ENCODE peak calls at places on chromosomes 12 and 14, in six cellular contexts. One of them, this sample, is unnamed.

GRCh38 chr12:120115692-120116442 is 686 bp downstream of the RAB35 start:
- DNase-seq in HepG2: peak; percentile 41
- DNase-seq in K562: no peak
- DNase-seq in SK-N-SH: no peak
- DNase-seq in H1: no peak
- DNase-seq in GM12878: no peak
- DNase-seq in this sample: peak; percentile 38

GRCh38 chr12:9813821-9814798 is 13.2 kb upstream of the KLRF1 start:
- DNase-seq in K562: peak; percentile 46
- DNase-seq in GM12878: peak; percentile 23
- DNase-seq in HepG2: peak; percentile 9
- DNase-seq in SK-N-SH: peak; percentile 55
- DNase-seq in H1: peak; percentile 70
- DNase-seq in this sample: no peak

GRCh38 chr12:104462931-104463339 is 6.2 kb downstream of the CHST11 start:
- DNase-seq in GM12878: peak; percentile 88
- DNase-seq in H1: no peak
- DNase-seq in SK-N-SH: no peak
- DNase-seq in K562: no peak
- DNase-seq in HepG2: no peak
- DNase-seq in this sample: no peak

GRCh38 chr12:120474092-120474960 is 4.8 kb upstream of the SRSF9 start:
- DNase-seq in HepG2: no peak
- DNase-seq in GM12878: no peak
- DNase-seq in SK-N-SH: peak; percentile 27
- DNase-seq in K562: peak; percentile 47
- DNase-seq in H1: no peak
- DNase-seq in this sample: peak; percentile 75

GRCh38 chr12:5648692-5649338 is 216.9 kb downstream of the NTF3 start:
- DNase-seq in K562: no peak
- DNase-seq in H1: peak; percentile 43
- DNase-seq in GM12878: no peak
- DNase-seq in SK-N-SH: no peak
- DNase-seq in HepG2: peak; percentile 27
- DNase-seq in this sample: no peak

GRCh38 chr14:50594577-50595316 is 34.8 kb downstream of the ATL1 start:
- DNase-seq in HepG2: peak; percentile 12
- DNase-seq in H1: no peak
- DNase-seq in K562: no peak
- DNase-seq in SK-N-SH: no peak
- DNase-seq in GM12878: no peak
- DNase-seq in this sample: no peak

GRCh38 chr14:52848626-52849025 is 57.2 kb upstream of the GNPNAT1 start:
- DNase-seq in H1: no peak
- DNase-seq in SK-N-SH: no peak
- DNase-seq in HepG2: no peak
- DNase-seq in GM12878: no peak
- DNase-seq in K562: no peak
- DNase-seq in this sample: no peak

GRCh38 chr12:11906284-11906935 is 164.3 kb upstream of the BCL2L14 start:
- DNase-seq in GM12878: no peak
- DNase-seq in H1: no peak
- DNase-seq in HepG2: no peak
- DNase-seq in SK-N-SH: no peak
- DNase-seq in K562: no peak
- DNase-seq in this sample: no peak

GRCh38 chr14:22650960-22651521 is 6.9 kb upstream of the OR6J1 start:
- DNase-seq in K562: no peak
- DNase-seq in HepG2: no peak
- DNase-seq in H1: peak; percentile 7
- DNase-seq in SK-N-SH: no peak
- DNase-seq in GM12878: peak; percentile 44
- DNase-seq in this sample: peak; percentile 4

GRCh38 chr12:91326043-91327027 is 143.7 kb upstream of the DCN start:
- DNase-seq in GM12878: no peak
- DNase-seq in SK-N-SH: peak; percentile 26
- DNase-seq in H1: no peak
- DNase-seq in HepG2: peak; percentile 34
- DNase-seq in K562: peak; percentile 37
- DNase-seq in this sample: no peak

GRCh38 chr14:73231874-73232851 is 5.1 kb upstream of the PAPLN start:
- DNase-seq in SK-N-SH: peak; percentile 42
- DNase-seq in K562: peak; percentile 34
- DNase-seq in H1: peak; percentile 47
- DNase-seq in GM12878: no peak
- DNase-seq in HepG2: peak; percentile 69
- DNase-seq in this sample: peak; percentile 19

GRCh38 chr12:65823481-65824313 is 586 bp upstream of the HMGA2 start:
- DNase-seq in K562: no peak
- DNase-seq in H1: no peak
- DNase-seq in GM12878: no peak
- DNase-seq in SK-N-SH: peak; percentile 41
- DNase-seq in HepG2: peak; percentile 76
- DNase-seq in this sample: no peak

GRCh38 chr14:21923820-21924219 is 250.2 kb upstream of the OR4E1 start:
- DNase-seq in K562: no peak
- DNase-seq in HepG2: no peak
- DNase-seq in SK-N-SH: no peak
- DNase-seq in GM12878: no peak
- DNase-seq in H1: no peak
- DNase-seq in this sample: peak; percentile 23

GRCh38 chr14:78848234-78848820 is 678.2 kb downstream of the NRXN3 start:
- DNase-seq in HepG2: peak; percentile 29
- DNase-seq in H1: no peak
- DNase-seq in K562: peak; percentile 24
- DNase-seq in SK-N-SH: peak; percentile 16
- DNase-seq in GM12878: no peak
- DNase-seq in this sample: peak; percentile 1

GRCh38 chr12:103013741-103014140 is 56.3 kb downstream of the ASCL1 start:
- DNase-seq in K562: no peak
- DNase-seq in HepG2: no peak
- DNase-seq in H1: no peak
- DNase-seq in SK-N-SH: no peak
- DNase-seq in GM12878: no peak
- DNase-seq in this sample: no peak

GRCh38 chr12:64180951-64181350 is 41.1 kb downstream of the KICS2 start:
- DNase-seq in K562: no peak
- DNase-seq in HepG2: no peak
- DNase-seq in H1: no peak
- DNase-seq in SK-N-SH: no peak
- DNase-seq in GM12878: no peak
- DNase-seq in this sample: no peak

GRCh38 chr14:99971929-99972747 is 93.1 kb upstream of the EVL start:
- DNase-seq in K562: peak; percentile 19
- DNase-seq in HepG2: no peak
- DNase-seq in GM12878: no peak
- DNase-seq in SK-N-SH: peak; percentile 67
- DNase-seq in H1: no peak
- DNase-seq in this sample: peak; percentile 9

GRCh38 chr12:115383668-115384067 is 699.7 kb upstream of the TBX3 start:
- DNase-seq in GM12878: no peak
- DNase-seq in HepG2: no peak
- DNase-seq in H1: no peak
- DNase-seq in K562: no peak
- DNase-seq in SK-N-SH: no peak
- DNase-seq in this sample: no peak

GRCh38 chr12:131529196-131530040 is 181.5 kb upstream of the SFSWAP start:
- DNase-seq in K562: peak; percentile 48
- DNase-seq in HepG2: no peak
- DNase-seq in H1: no peak
- DNase-seq in SK-N-SH: no peak
- DNase-seq in GM12878: no peak
- DNase-seq in this sample: no peak

GRCh38 chr14:24094839-24095195 is 706 bp downstream of the PCK2 start:
- DNase-seq in SK-N-SH: no peak
- DNase-seq in K562: no peak
- DNase-seq in HepG2: no peak
- DNase-seq in GM12878: no peak
- DNase-seq in H1: no peak
- DNase-seq in this sample: no peak

GRCh38 chr14:90605430-90605829 is 208.6 kb downstream of the CALM1 start:
- DNase-seq in H1: no peak
- DNase-seq in HepG2: no peak
- DNase-seq in SK-N-SH: no peak
- DNase-seq in K562: no peak
- DNase-seq in GM12878: no peak
- DNase-seq in this sample: no peak
- TF ChIP-seq CTCF in H1: no peak
- TF ChIP-seq CTCF in HepG2: no peak
- TF ChIP-seq CTCF in SK-N-SH: no peak
- TF ChIP-seq CTCF in K562: no peak
- TF ChIP-seq CTCF in GM12878: no peak
- TF ChIP-seq CTCF in this sample: no peak

GRCh38 chr14:74301594-74302159 is 1.1 kb downstream of the ABCD4 start:
- DNase-seq in SK-N-SH: no peak
- DNase-seq in HepG2: no peak
- DNase-seq in H1: no peak
- DNase-seq in GM12878: no peak
- DNase-seq in K562: no peak
- DNase-seq in this sample: no peak
- TF ChIP-seq GABPA in SK-N-SH: no peak
- TF ChIP-seq GABPA in HepG2: no peak
- TF ChIP-seq GABPA in H1: no peak
- TF ChIP-seq GABPA in GM12878: no peak
- TF ChIP-seq GABPA in K562: no peak
- TF ChIP-seq GABPA in this sample: no peak

GRCh38 chr14:104725772-104726548 is 1.9 kb downstream of the ADSS1 start:
- DNase-seq in H1: no peak
- DNase-seq in HepG2: no peak
- DNase-seq in GM12878: no peak
- DNase-seq in SK-N-SH: no peak
- DNase-seq in K562: no peak
- DNase-seq in this sample: no peak
- H3K27ac ChIP-seq in H1: no peak overlapping the region
- H3K27ac ChIP-seq in HepG2: peak overlapping the region; percentile 33
- H3K27ac ChIP-seq in GM12878: no peak overlapping the region
- H3K27ac ChIP-seq in SK-N-SH: no peak overlapping the region
- H3K27ac ChIP-seq in K562: no peak overlapping the region
- H3K27ac ChIP-seq in this sample: no peak overlapping the region

GRCh38 chr12:57240069-57240921 is 10.7 kb downstream of the STAC3 start:
- DNase-seq in GM12878: no peak
- DNase-seq in HepG2: no peak
- DNase-seq in SK-N-SH: peak; percentile 80
- DNase-seq in H1: no peak
- DNase-seq in K562: peak; percentile 75
- DNase-seq in this sample: peak; percentile 66
- TF ChIP-seq CTCF in GM12878: no peak
- TF ChIP-seq CTCF in HepG2: peak; percentile 8
- TF ChIP-seq CTCF in SK-N-SH: no peak
- TF ChIP-seq CTCF in H1: no peak
- TF ChIP-seq CTCF in K562: no peak
- TF ChIP-seq CTCF in this sample: no peak

GRCh38 chr12:96571101-96571862 is 81.9 kb downstream of the CFAP54 start:
- DNase-seq in SK-N-SH: no peak
- DNase-seq in H1: no peak
- DNase-seq in GM12878: peak; percentile 93
- DNase-seq in HepG2: no peak
- DNase-seq in K562: no peak
- DNase-seq in this sample: no peak
- TF ChIP-seq GABPA in SK-N-SH: no peak
- TF ChIP-seq GABPA in H1: no peak
- TF ChIP-seq GABPA in GM12878: no peak
- TF ChIP-seq GABPA in HepG2: no peak
- TF ChIP-seq GABPA in K562: no peak
- TF ChIP-seq GABPA in this sample: no peak

GRCh38 chr12:51218607-51219161 is 822 bp upstream of the POU6F1 start:
- DNase-seq in H1: no peak
- DNase-seq in HepG2: peak; percentile 41
- DNase-seq in SK-N-SH: no peak
- DNase-seq in K562: peak; percentile 59
- DNase-seq in GM12878: no peak
- DNase-seq in this sample: no peak
- H3K27ac ChIP-seq in H1: peak overlapping the region; percentile 74
- H3K27ac ChIP-seq in HepG2: peak overlapping the region; percentile 44
- H3K27ac ChIP-seq in SK-N-SH: peak overlapping the region; percentile 77
- H3K27ac ChIP-seq in K562: peak overlapping the region; percentile 90
- H3K27ac ChIP-seq in GM12878: peak overlapping the region; percentile 62
- H3K27ac ChIP-seq in this sample: peak overlapping the region; percentile 68

GRCh38 chr14:68943107-68943506 is 36.0 kb downstream of the ACTN1 start:
- DNase-seq in GM12878: no peak
- DNase-seq in H1: no peak
- DNase-seq in HepG2: no peak
- DNase-seq in SK-N-SH: no peak
- DNase-seq in K562: no peak
- DNase-seq in this sample: no peak

GRCh38 chr14:68942281-68943035 is 36.6 kb downstream of the ACTN1 start:
- DNase-seq in H1: no peak
- DNase-seq in K562: no peak
- DNase-seq in SK-N-SH: no peak
- DNase-seq in GM12878: no peak
- DNase-seq in HepG2: no peak
- DNase-seq in this sample: no peak

GRCh38 chr14:68939893-68940613 is 39.0 kb downstream of the ACTN1 start:
- DNase-seq in HepG2: peak; percentile 78
- DNase-seq in GM12878: no peak
- DNase-seq in H1: no peak
- DNase-seq in K562: no peak
- DNase-seq in SK-N-SH: peak; percentile 51
- DNase-seq in this sample: no peak

GRCh38 chr14:68940614-68941185 is 38.4 kb downstream of the ACTN1 start:
- DNase-seq in K562: no peak
- DNase-seq in H1: no peak
- DNase-seq in HepG2: no peak
- DNase-seq in GM12878: no peak
- DNase-seq in SK-N-SH: no peak
- DNase-seq in this sample: no peak

GRCh38 chr14:68941820-68942219 is 37.3 kb downstream of the ACTN1 start:
- DNase-seq in GM12878: no peak
- DNase-seq in HepG2: peak; percentile 88
- DNase-seq in SK-N-SH: no peak
- DNase-seq in K562: no peak
- DNase-seq in H1: peak; percentile 82
- DNase-seq in this sample: no peak
- TF ChIP-seq CTCF in GM12878: no peak
- TF ChIP-seq CTCF in HepG2: peak; percentile 76
- TF ChIP-seq CTCF in SK-N-SH: peak; percentile 72
- TF ChIP-seq CTCF in K562: peak; percentile 17
- TF ChIP-seq CTCF in H1: peak; percentile 82
- TF ChIP-seq CTCF in this sample: no peak